ENCODE peak calls at places on chromosome 12, in nine cellular contexts. T is bronchial epithelial cell; G is astrocyte; R is CD4-positive, alpha-beta T cell; D is choroid plexus epithelial cell; P is heart right ventricle; S is lower lobe of right lung; Z is lung; F is fibroblast of lung. N is an unnamed sample.

GRCh38 chr12:11723993-11724392 is 74.5 kb downstream of the ETV6 start:
- DNase-seq in R (no peak), P (no peak), Z (no peak), G (peak), F (no peak), T (no peak), D (peak), S (no peak), N (no peak)

GRCh38 chr12:51832708-51833107 is 15.8 kb downstream of the FIGNL2 start:
- DNase-seq in T (no peak), R (no peak), Z (no peak), S (no peak), G (no peak), P (no peak), D (no peak), F (no peak), N (no peak)

GRCh38 chr12:68831751-68832503 is 23.9 kb downstream of the MDM2 start:
- DNase-seq in F (no peak), G (no peak), R (no peak), P (no peak), Z (no peak), S (no peak), T (no peak), D (no peak), N (no peak)

GRCh38 chr12:11941601-11942360 is 129.0 kb upstream of the BCL2L14 start:
- DNase-seq in F (peak), R (no peak), G (peak), T (peak), P (no peak), D (peak), S (no peak), Z (no peak), N (no peak)

GRCh38 chr12:12018454-12018853 is 52.3 kb upstream of the BCL2L14 start:
- DNase-seq in R (no peak), G (peak), T (peak), F (peak), P (no peak), Z (no peak), S (no peak), D (peak), N (no peak)

GRCh38 chr12:58420496-58420895 is 479.1 kb downstream of the ATP23 start:
- DNase-seq in R (no peak), D (no peak), F (no peak), T (peak), G (peak), S (no peak), P (no peak), Z (no peak), N (no peak)

GRCh38 chr12:62319058-62319457 is 58.9 kb downstream of the USP15 start:
- DNase-seq in P (no peak), D (no peak), R (no peak), Z (no peak), G (no peak), F (no peak), T (no peak), S (no peak), N (peak)

GRCh38 chr12:51270067-51270846 is at the start of gene SMAGP:
- DNase-seq in D (peak), R (peak), Z (peak), F (peak), S (peak), T (peak), G (peak), P (peak), N (no peak)

GRCh38 chr12:106782619-106783018 is 8.1 kb downstream of the RIC8B start:
- DNase-seq in T (no peak), Z (no peak), P (no peak), F (no peak), R (no peak), S (no peak), D (no peak), G (no peak), N (no peak)

GRCh38 chr12:117890137-117890536 is 78.7 kb downstream of the KSR2 start:
- DNase-seq in F (no peak), S (no peak), T (no peak), G (no peak), Z (no peak), P (no peak), D (no peak), R (no peak), N (no peak)

GRCh38 chr12:53588155-53588554 is 38.0 kb downstream of the ATF7 start:
- DNase-seq in D (no peak), T (no peak), R (no peak), G (no peak), S (no peak), P (no peak), Z (no peak), F (no peak), N (no peak)

GRCh38 chr12:50676761-50677160 is 87.1 kb upstream of the ATF1 start:
- DNase-seq in D (no peak), G (no peak), S (no peak), P (no peak), Z (no peak), R (no peak), T (no peak), F (no peak), N (no peak)

GRCh38 chr12:111024205-111024794 is 103.9 kb upstream of the MYL2 start:
- DNase-seq in D (peak), Z (peak), P (peak), R (peak), T (peak), G (no peak), F (peak), S (peak), N (no peak)

GRCh38 chr12:79934309-79935020 is 432 bp downstream of the PPP1R12A start:
- DNase-seq in G (peak), R (no peak), P (peak), Z (peak), S (no peak), D (peak), T (peak), F (peak), N (no peak)

GRCh38 chr12:11763760-11764520 is 114.5 kb downstream of the ETV6 start:
- DNase-seq in D (peak), T (no peak), F (peak), G (peak), Z (no peak), S (no peak), P (no peak), R (no peak), N (no peak)

GRCh38 chr12:92425152-92425551 is 277.6 kb upstream of the PLEKHG7 start:
- DNase-seq in F (no peak), T (no peak), D (no peak), Z (no peak), P (no peak), G (no peak), R (no peak), S (no peak), N (no peak)

GRCh38 chr12:123064356-123064755 is 83.9 kb downstream of the ARL6IP4 start:
- DNase-seq in Z (no peak), T (no peak), F (no peak), G (no peak), S (peak), D (no peak), R (no peak), P (peak), N (no peak)

GRCh38 chr12:84913151-84913550 is 552 bp upstream of the SLC6A15 start:
- DNase-seq in Z (no peak), G (no peak), T (peak), P (no peak), R (no peak), D (peak), S (no peak), F (peak), N (no peak)

GRCh38 chr12:823043-823698 is 70.8 kb downstream of the WNK1 start:
- DNase-seq in Z (no peak), F (no peak), P (no peak), S (no peak), G (no peak), T (no peak), R (no peak), D (no peak), N (no peak)

GRCh38 chr12:820336-820735 is 68.0 kb downstream of the WNK1 start:
- DNase-seq in T (no peak), Z (no peak), S (no peak), P (no peak), R (no peak), F (no peak), G (no peak), D (no peak), N (no peak)

GRCh38 chr12:817941-818600 is 65.7 kb downstream of the WNK1 start:
- DNase-seq in F (no peak), P (no peak), G (no peak), D (no peak), R (no peak), Z (no peak), T (no peak), S (no peak), N (no peak)

GRCh38 chr12:818733-819132 is 66.4 kb downstream of the WNK1 start:
- DNase-seq in D (peak), Z (no peak), R (no peak), G (peak), P (no peak), F (no peak), T (peak), S (no peak), N (no peak)
- TF ChIP-seq CTCF in D (peak), Z (no peak), R (no peak), G (peak), P (no peak), F (peak), T (no peak), S (no peak), N (peak)

DNA sequence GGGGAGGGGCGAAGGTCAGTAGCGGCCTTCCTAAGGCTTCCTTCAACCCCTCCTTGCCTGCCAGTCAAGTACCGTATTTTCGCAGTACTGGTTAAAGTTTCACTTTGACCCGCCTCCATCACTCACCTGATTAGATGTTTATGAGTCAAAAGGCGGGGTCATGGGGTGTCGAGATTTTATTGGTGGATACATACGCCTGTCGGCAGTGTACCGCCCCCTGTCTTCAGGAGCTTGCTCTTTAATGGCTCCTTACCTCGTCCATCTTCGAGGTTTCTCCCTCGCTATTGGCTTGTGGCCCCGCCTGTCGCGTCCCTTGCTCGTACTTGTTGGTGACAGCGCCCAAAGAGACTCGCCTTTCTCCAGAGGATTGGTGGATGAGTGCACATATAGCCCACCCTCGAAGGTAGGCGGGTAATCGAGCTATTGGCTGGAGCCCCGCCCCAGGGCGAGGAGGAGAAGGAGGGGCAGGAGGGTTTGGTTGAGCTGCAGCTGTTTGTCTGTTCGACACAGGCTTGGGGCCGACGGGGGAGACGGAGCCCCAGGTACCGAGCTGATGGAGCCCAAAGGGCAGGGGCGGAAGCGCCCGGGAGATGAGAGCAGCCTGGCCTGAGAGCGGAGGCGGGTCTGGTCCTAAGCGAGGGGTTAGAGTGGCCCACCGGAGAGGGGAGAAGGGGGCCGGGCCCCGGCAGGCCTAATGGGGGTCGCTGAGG is at the start of gene RAB5B:
- DNase-seq in R (peak), G (peak), P (peak), T (peak), Z (peak), D (peak), S (peak), F (peak), N (peak)
- TF ChIP-seq CTCF in R (no peak), G (no peak), P (peak), T (no peak), Z (peak), D (peak), S (no peak), F (peak), N (no peak)

GRCh38 chr12:47029903-47030302 is 49.5 kb upstream of the PCED1B start:
- DNase-seq in S (no peak), P (no peak), R (no peak), Z (no peak), F (no peak), G (no peak), D (no peak), T (no peak), N (no peak)
- TF ChIP-seq CTCF in S (no peak), P (no peak), R (no peak), Z (no peak), F (no peak), G (no peak), D (no peak), T (no peak), N (no peak)

GRCh38 chr12:103208006-103208405 is 250.5 kb downstream of the ASCL1 start:
- DNase-seq in T (no peak), R (no peak), F (no peak), D (no peak), G (no peak), S (no peak), Z (no peak), P (no peak), N (no peak)

DNA sequence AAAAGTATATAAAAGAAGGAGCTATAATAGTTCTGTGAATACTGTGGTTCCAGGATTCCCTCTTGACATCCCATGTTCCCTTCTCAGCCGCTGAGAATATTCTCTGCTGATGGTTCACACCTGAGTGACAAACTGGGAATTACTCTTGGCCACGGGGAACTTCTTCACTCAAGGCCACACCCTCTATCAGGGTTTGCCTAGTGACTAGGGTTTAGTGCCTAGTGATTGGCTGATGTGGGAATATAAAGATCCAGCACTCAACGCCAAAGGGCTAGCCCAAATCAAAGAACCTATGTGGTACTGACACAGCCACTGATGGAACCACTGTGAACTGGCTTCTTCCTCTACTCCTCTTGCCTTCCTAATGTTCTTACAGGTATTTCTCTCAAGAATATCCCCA is 248.4 kb downstream of the ASCL1 start:
- DNase-seq in T (no peak), R (no peak), P (no peak), D (no peak), F (no peak), G (no peak), S (no peak), Z (no peak), N (no peak)
- TF ChIP-seq CTCF in T (no peak), R (no peak), P (no peak), D (no peak), F (no peak), G (no peak), S (no peak), Z (no peak), N (no peak)

DNA sequence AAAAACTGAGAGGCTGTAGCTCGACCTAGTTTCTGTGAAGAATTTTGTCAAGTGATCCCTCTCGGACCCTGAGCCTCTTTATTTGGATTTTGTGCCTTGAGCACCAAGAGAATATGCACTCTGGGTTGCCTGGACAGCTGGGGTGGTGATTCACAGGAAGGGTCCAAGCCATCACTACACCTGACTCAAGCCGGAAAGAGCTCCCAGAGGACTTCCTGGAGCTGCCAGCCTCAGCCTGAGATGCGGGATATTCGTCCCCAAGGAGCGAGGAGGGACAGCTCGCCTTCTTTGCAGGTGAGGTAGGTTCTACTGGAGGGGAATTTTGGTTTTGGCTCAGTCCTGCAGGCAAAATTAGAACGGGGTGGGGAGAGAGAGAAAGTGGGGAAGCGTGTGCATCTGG is 94.3 kb downstream of the GALNT8 start:
- DNase-seq in D (no peak), G (no peak), P (no peak), F (no peak), R (no peak), T (no peak), S (no peak), Z (no peak), N (no peak)
- TF ChIP-seq CTCF in D (no peak), G (no peak), P (no peak), F (no peak), R (no peak), T (no peak), S (no peak), Z (no peak), N (no peak)

N was measured in CD14-positive monocyte.